ENCODE peak calls at places on chromosomes 16 and 17, in eight cellular contexts. One of them, this sample, is unnamed.

GRCh38 chr16:2157480-2158261 is 2.1 kb downstream of the TRAF7 start:
- DNase-seq in endothelial cell of umbilical vein: no peak
- DNase-seq in dorsolateral prefrontal cortex: no peak
- DNase-seq in AG04450: no peak
- DNase-seq in spleen: no peak
- DNase-seq in IMR-90: no peak
- DNase-seq in WERI-Rb-1: no peak
- DNase-seq in tibial artery: no peak
- DNase-seq in this sample: no peak

GRCh38 chr17:6425407-6425806 is 9.5 kb downstream of the AIPL1 start:
- DNase-seq in endothelial cell of umbilical vein: no peak
- DNase-seq in dorsolateral prefrontal cortex: peak
- DNase-seq in AG04450: no peak
- DNase-seq in spleen: peak
- DNase-seq in IMR-90: no peak
- DNase-seq in WERI-Rb-1: no peak
- DNase-seq in tibial artery: no peak
- DNase-seq in this sample: no peak

GRCh38 chr16:8663192-8664089 is 11.0 kb upstream of the ABAT start:
- DNase-seq in endothelial cell of umbilical vein: no peak
- DNase-seq in dorsolateral prefrontal cortex: no peak
- DNase-seq in AG04450: no peak
- DNase-seq in spleen: peak
- DNase-seq in IMR-90: no peak
- DNase-seq in WERI-Rb-1: no peak
- DNase-seq in tibial artery: no peak
- DNase-seq in this sample: no peak

GRCh38 chr17:73822371-73822770 is 178.1 kb upstream of the SDK2 start:
- DNase-seq in endothelial cell of umbilical vein: no peak
- DNase-seq in dorsolateral prefrontal cortex: no peak
- DNase-seq in AG04450: no peak
- DNase-seq in spleen: no peak
- DNase-seq in IMR-90: no peak
- DNase-seq in WERI-Rb-1: no peak
- DNase-seq in tibial artery: no peak
- DNase-seq in this sample: no peak

GRCh38 chr17:30091771-30092170 is 24.8 kb upstream of the NSRP1 start:
- DNase-seq in endothelial cell of umbilical vein: peak
- DNase-seq in dorsolateral prefrontal cortex: no peak
- DNase-seq in AG04450: no peak
- DNase-seq in spleen: no peak
- DNase-seq in IMR-90: peak
- DNase-seq in WERI-Rb-1: no peak
- DNase-seq in tibial artery: no peak
- DNase-seq in this sample: no peak

GRCh38 chr16:16127469-16128116 is 95.7 kb downstream of the ABCC6 start:
- DNase-seq in endothelial cell of umbilical vein: peak
- DNase-seq in dorsolateral prefrontal cortex: peak
- DNase-seq in AG04450: peak
- DNase-seq in spleen: peak
- DNase-seq in IMR-90: peak
- DNase-seq in WERI-Rb-1: peak
- DNase-seq in tibial artery: peak
- DNase-seq in this sample: peak

GRCh38 chr17:81715107-81715871 is 3.2 kb downstream of the SLC25A10 start:
- DNase-seq in endothelial cell of umbilical vein: no peak
- DNase-seq in dorsolateral prefrontal cortex: no peak
- DNase-seq in AG04450: no peak
- DNase-seq in spleen: no peak
- DNase-seq in IMR-90: no peak
- DNase-seq in WERI-Rb-1: peak
- DNase-seq in tibial artery: no peak
- DNase-seq in this sample: no peak

GRCh38 chr16:89446136-89446974 is 44.0 kb downstream of the ANKRD11 start:
- DNase-seq in endothelial cell of umbilical vein: no peak
- DNase-seq in dorsolateral prefrontal cortex: no peak
- DNase-seq in AG04450: no peak
- DNase-seq in spleen: no peak
- DNase-seq in IMR-90: no peak
- DNase-seq in WERI-Rb-1: no peak
- DNase-seq in tibial artery: no peak
- DNase-seq in this sample: no peak

GRCh38 chr17:64393000-64393402 is 2.3 kb upstream of the PECAM1 start:
- DNase-seq in endothelial cell of umbilical vein: no peak
- DNase-seq in dorsolateral prefrontal cortex: no peak
- DNase-seq in AG04450: no peak
- DNase-seq in spleen: no peak
- DNase-seq in IMR-90: no peak
- DNase-seq in WERI-Rb-1: no peak
- DNase-seq in tibial artery: no peak
- DNase-seq in this sample: no peak

GRCh38 chr17:75672011-75672410 is 4.9 kb downstream of the SAP30BP start:
- DNase-seq in endothelial cell of umbilical vein: no peak
- DNase-seq in dorsolateral prefrontal cortex: no peak
- DNase-seq in AG04450: no peak
- DNase-seq in spleen: peak
- DNase-seq in IMR-90: no peak
- DNase-seq in WERI-Rb-1: no peak
- DNase-seq in tibial artery: no peak
- DNase-seq in this sample: no peak

GRCh38 chr17:50539762-50540440 is 7.1 kb upstream of the SPATA20 start:
- DNase-seq in endothelial cell of umbilical vein: no peak
- DNase-seq in dorsolateral prefrontal cortex: no peak
- DNase-seq in AG04450: no peak
- DNase-seq in spleen: no peak
- DNase-seq in IMR-90: no peak
- DNase-seq in WERI-Rb-1: peak
- DNase-seq in tibial artery: no peak
- DNase-seq in this sample: no peak

GRCh38 chr17:63937920-63938319 is 5.8 kb upstream of the CD79B start:
- DNase-seq in endothelial cell of umbilical vein: no peak
- DNase-seq in dorsolateral prefrontal cortex: no peak
- DNase-seq in AG04450: no peak
- DNase-seq in spleen: no peak
- DNase-seq in IMR-90: no peak
- DNase-seq in WERI-Rb-1: no peak
- DNase-seq in tibial artery: no peak
- DNase-seq in this sample: no peak

GRCh38 chr17:4073983-4074830 is 68.6 kb downstream of the ZZEF1 start:
- DNase-seq in endothelial cell of umbilical vein: no peak
- DNase-seq in dorsolateral prefrontal cortex: no peak
- DNase-seq in AG04450: no peak
- DNase-seq in spleen: peak
- DNase-seq in IMR-90: no peak
- DNase-seq in WERI-Rb-1: no peak
- DNase-seq in tibial artery: no peak
- DNase-seq in this sample: no peak

GRCh38 chr16:55836158-55836611 is 3.3 kb upstream of the CES1 start:
- DNase-seq in endothelial cell of umbilical vein: no peak
- DNase-seq in dorsolateral prefrontal cortex: no peak
- DNase-seq in AG04450: no peak
- DNase-seq in spleen: no peak
- DNase-seq in IMR-90: no peak
- DNase-seq in WERI-Rb-1: no peak
- DNase-seq in tibial artery: peak
- DNase-seq in this sample: no peak

GRCh38 chr17:64291268-64291851 is 28.3 kb upstream of the TEX2 start:
- DNase-seq in endothelial cell of umbilical vein: no peak
- DNase-seq in dorsolateral prefrontal cortex: no peak
- DNase-seq in AG04450: no peak
- DNase-seq in spleen: no peak
- DNase-seq in IMR-90: no peak
- DNase-seq in WERI-Rb-1: peak
- DNase-seq in tibial artery: no peak
- DNase-seq in this sample: no peak

GRCh38 chr17:69878661-69879060 is 196.4 kb upstream of the KCNJ16 start:
- DNase-seq in endothelial cell of umbilical vein: peak
- DNase-seq in dorsolateral prefrontal cortex: no peak
- DNase-seq in AG04450: no peak
- DNase-seq in spleen: no peak
- DNase-seq in IMR-90: no peak
- DNase-seq in WERI-Rb-1: no peak
- DNase-seq in tibial artery: no peak
- DNase-seq in this sample: no peak

GRCh38 chr17:44384823-44385286 is 4.6 kb downstream of the ITGA2B start:
- DNase-seq in endothelial cell of umbilical vein: no peak
- DNase-seq in dorsolateral prefrontal cortex: no peak
- DNase-seq in AG04450: no peak
- DNase-seq in spleen: no peak
- DNase-seq in IMR-90: no peak
- DNase-seq in WERI-Rb-1: no peak
- DNase-seq in tibial artery: no peak
- DNase-seq in this sample: no peak

GRCh38 chr17:62405451-62405850 is 18.2 kb upstream of the METTL2A start:
- DNase-seq in endothelial cell of umbilical vein: no peak
- DNase-seq in dorsolateral prefrontal cortex: no peak
- DNase-seq in AG04450: peak
- DNase-seq in spleen: no peak
- DNase-seq in IMR-90: peak
- DNase-seq in WERI-Rb-1: no peak
- DNase-seq in tibial artery: no peak
- DNase-seq in this sample: no peak

GRCh38 chr16:11666108-11667055 is 1.9 kb upstream of the SNN start:
- DNase-seq in endothelial cell of umbilical vein: no peak
- DNase-seq in dorsolateral prefrontal cortex: no peak
- DNase-seq in AG04450: no peak
- DNase-seq in spleen: no peak
- DNase-seq in IMR-90: no peak
- DNase-seq in WERI-Rb-1: no peak
- DNase-seq in tibial artery: no peak
- DNase-seq in this sample: no peak

GRCh38 chr17:36593651-36594316 is 2.1 kb downstream of the DHRS11 start:
- DNase-seq in endothelial cell of umbilical vein: no peak
- DNase-seq in dorsolateral prefrontal cortex: no peak
- DNase-seq in AG04450: no peak
- DNase-seq in spleen: peak
- DNase-seq in IMR-90: no peak
- DNase-seq in WERI-Rb-1: no peak
- DNase-seq in tibial artery: no peak
- DNase-seq in this sample: no peak

GRCh38 chr16:89721644-89722391 is 481 bp downstream of the ZNF276 start:
- DNase-seq in endothelial cell of umbilical vein: peak
- DNase-seq in dorsolateral prefrontal cortex: peak
- DNase-seq in AG04450: no peak
- DNase-seq in spleen: peak
- DNase-seq in IMR-90: peak
- DNase-seq in WERI-Rb-1: no peak
- DNase-seq in tibial artery: peak
- DNase-seq in this sample: no peak

GRCh38 chr17:75428775-75429469 is 23.4 kb upstream of the GRB2 start:
- DNase-seq in endothelial cell of umbilical vein: no peak
- DNase-seq in dorsolateral prefrontal cortex: no peak
- DNase-seq in AG04450: peak
- DNase-seq in spleen: no peak
- DNase-seq in IMR-90: peak
- DNase-seq in WERI-Rb-1: peak
- DNase-seq in tibial artery: no peak
- DNase-seq in this sample: no peak

GRCh38 chr16:84513111-84514065 is 8.9 kb upstream of the MEAK7 start:
- DNase-seq in endothelial cell of umbilical vein: no peak
- DNase-seq in dorsolateral prefrontal cortex: no peak
- DNase-seq in AG04450: peak
- DNase-seq in spleen: no peak
- DNase-seq in IMR-90: peak
- DNase-seq in WERI-Rb-1: peak
- DNase-seq in tibial artery: peak
- DNase-seq in this sample: no peak

GRCh38 chr16:62700456-62701280 is 664.4 kb upstream of the CDH8 start:
- DNase-seq in endothelial cell of umbilical vein: no peak
- DNase-seq in dorsolateral prefrontal cortex: no peak
- DNase-seq in AG04450: no peak
- DNase-seq in spleen: no peak
- DNase-seq in IMR-90: no peak
- DNase-seq in WERI-Rb-1: no peak
- DNase-seq in tibial artery: no peak
- DNase-seq in this sample: no peak
- TF ChIP-seq CTCF in endothelial cell of umbilical vein: no peak
- TF ChIP-seq CTCF in dorsolateral prefrontal cortex: no peak
- TF ChIP-seq CTCF in AG04450: no peak
- TF ChIP-seq CTCF in spleen: no peak
- TF ChIP-seq CTCF in IMR-90: no peak
- TF ChIP-seq CTCF in WERI-Rb-1: no peak
- TF ChIP-seq CTCF in tibial artery: no peak
- TF ChIP-seq CTCF in this sample: no peak

GRCh38 chr16:48131201-48131600 is 24.6 kb downstream of the ABCC12 start:
- DNase-seq in endothelial cell of umbilical vein: no peak
- DNase-seq in dorsolateral prefrontal cortex: no peak
- DNase-seq in AG04450: no peak
- DNase-seq in spleen: no peak
- DNase-seq in IMR-90: no peak
- DNase-seq in WERI-Rb-1: no peak
- DNase-seq in tibial artery: no peak
- DNase-seq in this sample: no peak
- TF ChIP-seq CTCF in endothelial cell of umbilical vein: no peak
- TF ChIP-seq CTCF in dorsolateral prefrontal cortex: no peak
- TF ChIP-seq CTCF in AG04450: no peak
- TF ChIP-seq CTCF in spleen: no peak
- TF ChIP-seq CTCF in IMR-90: no peak
- TF ChIP-seq CTCF in WERI-Rb-1: no peak
- TF ChIP-seq CTCF in tibial artery: no peak
- TF ChIP-seq CTCF in this sample: no peak

DNA sequence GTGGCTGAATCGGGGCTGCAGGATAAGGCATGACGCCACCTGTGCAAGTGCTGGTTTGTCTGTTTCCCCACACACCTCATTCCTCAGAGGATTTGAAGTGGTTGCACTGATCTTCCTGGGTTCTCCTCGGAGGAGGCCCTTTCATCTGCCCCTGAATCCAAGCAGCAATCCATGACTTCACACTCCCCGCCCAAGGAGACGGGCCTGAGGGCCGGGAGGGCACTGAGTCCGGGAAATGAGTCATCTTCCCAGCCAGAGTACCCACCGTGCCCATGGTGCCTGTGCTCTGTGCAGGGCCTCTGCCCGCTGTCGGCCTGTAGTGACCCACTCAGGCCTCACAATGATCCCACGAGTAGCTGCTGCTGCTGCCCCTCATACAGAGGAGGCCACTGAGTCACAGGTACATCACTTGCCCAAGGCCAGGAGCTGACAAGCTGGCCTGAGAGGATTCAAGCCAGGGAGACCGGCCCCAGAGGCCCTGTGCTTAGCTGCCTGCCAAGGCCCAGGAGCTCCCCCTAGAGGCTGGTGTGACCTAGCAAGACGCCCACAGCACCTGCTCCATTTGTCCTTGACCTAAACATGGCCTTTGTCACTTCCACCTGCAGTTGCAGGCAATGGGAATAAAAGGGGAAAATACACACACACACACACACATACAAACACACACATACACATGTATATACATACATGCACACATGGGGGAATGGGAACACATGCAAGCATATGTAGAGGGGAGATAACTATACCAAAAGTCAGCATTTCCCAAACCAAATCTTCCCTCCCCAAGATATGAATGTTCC is 240.0 kb downstream of the C16orf95 start:
- DNase-seq in endothelial cell of umbilical vein: peak
- DNase-seq in dorsolateral prefrontal cortex: no peak
- DNase-seq in AG04450: peak
- DNase-seq in spleen: peak
- DNase-seq in IMR-90: peak
- DNase-seq in WERI-Rb-1: peak
- DNase-seq in tibial artery: no peak
- DNase-seq in this sample: no peak
- TF ChIP-seq CTCF in endothelial cell of umbilical vein: peak
- TF ChIP-seq CTCF in dorsolateral prefrontal cortex: peak
- TF ChIP-seq CTCF in AG04450: peak
- TF ChIP-seq CTCF in spleen: peak
- TF ChIP-seq CTCF in IMR-90: peak
- TF ChIP-seq CTCF in WERI-Rb-1: peak
- TF ChIP-seq CTCF in tibial artery: peak
- TF ChIP-seq CTCF in this sample: peak

GRCh38 chr16:80974649-80975376 is 31.9 kb downstream of the CMC2 start:
- DNase-seq in endothelial cell of umbilical vein: peak
- DNase-seq in dorsolateral prefrontal cortex: no peak
- DNase-seq in AG04450: no peak
- DNase-seq in spleen: no peak
- DNase-seq in IMR-90: no peak
- DNase-seq in WERI-Rb-1: peak
- DNase-seq in tibial artery: no peak
- DNase-seq in this sample: no peak
- TF ChIP-seq CTCF in endothelial cell of umbilical vein: peak
- TF ChIP-seq CTCF in dorsolateral prefrontal cortex: peak
- TF ChIP-seq CTCF in AG04450: peak
- TF ChIP-seq CTCF in spleen: no peak
- TF ChIP-seq CTCF in IMR-90: peak
- TF ChIP-seq CTCF in WERI-Rb-1: no peak
- TF ChIP-seq CTCF in tibial artery: no peak
- TF ChIP-seq CTCF in this sample: peak

This sample was measured in mesothelial cell of epicardium.